ENCODE peak calls at places on chromosome 5, in six cellular contexts. P is anterior cingulate cortex; I is NCI-H2081; Q is nephron progenitor cell; L is activated CD4-positive, alpha-beta T cell treated with anti-CD3 and anti-CD28 coated beads for 36 hours; B is H54. K is an unnamed sample.

GRCh38 chr5:37882636-37883035 is 42.8 kb upstream of the GDNF start:
- DNase-seq in B (no peak), P (no peak), L (no peak), I (no peak), Q (no peak), K (no peak)

GRCh38 chr5:127602481-127602880 is 46.4 kb upstream of the CTXN3 start:
- DNase-seq in I (no peak), L (no peak), B (no peak), Q (no peak), P (no peak), K (no peak)

GRCh38 chr5:172821340-172821985 is 12.6 kb upstream of the ERGIC1 start:
- DNase-seq in I (no peak), Q (no peak), B (no peak), P (no peak), L (no peak), K (no peak)

GRCh38 chr5:34695275-34696032 is 39.3 kb downstream of the RAI14 start:
- DNase-seq in P (no peak), I (no peak), B (no peak), Q (no peak), L (no peak), K (no peak)

GRCh38 chr5:68287976-68288755 is 72.6 kb downstream of the PIK3R1 start:
- DNase-seq in B (no peak), L (peak), Q (peak), I (no peak), P (peak), K (peak)

GRCh38 chr5:113510836-113511451 is 2.5 kb upstream of the YTHDC2 start:
- DNase-seq in P (no peak), L (no peak), B (no peak), I (no peak), Q (no peak), K (no peak)

GRCh38 chr5:67182406-67182805 is 14.2 kb downstream of the CD180 start:
- DNase-seq in P (peak), I (no peak), Q (peak), L (no peak), B (peak), K (no peak)

GRCh38 chr5:20300110-20300509 is 312.1 kb upstream of the CDH18 start:
- DNase-seq in Q (no peak), P (no peak), I (no peak), L (no peak), B (no peak), K (no peak)

GRCh38 chr5:152838241-152838786 is 433.2 kb upstream of the NMUR2 start:
- DNase-seq in Q (peak), P (no peak), L (no peak), I (no peak), B (no peak), K (no peak)

GRCh38 chr5:95730730-95731570 is at the start of gene RHOBTB3:
- DNase-seq in P (peak), I (peak), L (peak), Q (peak), B (peak), K (peak)

GRCh38 chr5:133995341-133995740 is 9.4 kb downstream of the VDAC1 start:
- DNase-seq in B (no peak), Q (no peak), L (no peak), I (no peak), P (no peak), K (no peak)

GRCh38 chr5:5219541-5219940 is 79.4 kb downstream of the ADAMTS16 start:
- DNase-seq in P (no peak), Q (no peak), I (no peak), L (no peak), B (no peak), K (no peak)

GRCh38 chr5:61472172-61472958 is 140.3 kb downstream of the ZSWIM6 start:
- DNase-seq in Q (no peak), I (no peak), P (no peak), L (no peak), B (no peak), K (no peak)

GRCh38 chr5:169978744-169979143 is 1.6 kb downstream of the INSYN2B start:
- DNase-seq in L (no peak), P (no peak), Q (no peak), I (no peak), B (no peak), K (no peak)

GRCh38 chr5:132876020-132876759 is 2.7 kb downstream of the LEAP2 start:
- DNase-seq in L (no peak), P (no peak), B (no peak), I (no peak), Q (no peak), K (no peak)

GRCh38 chr5:4206127-4206526 is 610.5 kb downstream of the IRX1 start:
- DNase-seq in I (no peak), Q (no peak), B (no peak), P (no peak), L (no peak), K (no peak)

GRCh38 chr5:5288236-5288635 is 134.2 kb upstream of the ICE1 start:
- DNase-seq in B (peak), L (no peak), I (no peak), P (no peak), Q (no peak), K (no peak)